ENCODE peak calls at places on chromosome 18, in six cellular contexts. W is HFFc6; A is central memory CD8-positive, alpha-beta T cell; R is Ammon's horn; E is PC-9; B is KBM-7. S is an unnamed sample.

GRCh38 chr18:48931680-48932461 is 18.9 kb downstream of the SMAD7 start:
- DNase-seq in W (no peak), A (no peak), R (no peak), E (no peak), B (no peak), S (no peak)

GRCh38 chr18:40159141-40160017 is 1795.7 kb upstream of the PIK3C3 start:
- DNase-seq in W (peak), A (no peak), R (peak), E (no peak), B (peak), S (peak)

GRCh38 chr18:44683566-44683965 is 2.9 kb downstream of the SETBP1 start:
- DNase-seq in W (no peak), A (no peak), R (no peak), E (no peak), B (no peak), S (no peak)

GRCh38 chr18:8254664-8255063 is 354.6 kb upstream of the RAB12 start:
- DNase-seq in W (no peak), A (no peak), R (no peak), E (no peak), B (no peak), S (no peak)

GRCh38 chr18:63681449-63682381 is 20.0 kb upstream of the SERPINB3 start:
- DNase-seq in W (no peak), A (no peak), R (no peak), E (no peak), B (no peak), S (no peak)

GRCh38 chr18:70620837-70621612 is 332.2 kb downstream of the SOCS6 start:
- DNase-seq in W (no peak), A (no peak), R (no peak), E (no peak), B (no peak), S (no peak)

GRCh38 chr18:58867281-58867961 is 2.7 kb downstream of the ZNF532 start:
- DNase-seq in W (no peak), A (no peak), R (no peak), E (no peak), B (no peak), S (no peak)

GRCh38 chr18:13566941-13567762 is 159.2 kb downstream of the FAM210A start:
- DNase-seq in W (no peak), A (no peak), R (peak), E (no peak), B (peak), S (no peak)

GRCh38 chr18:32707153-32707552 is 65.7 kb downstream of the KLHL14 start:
- DNase-seq in W (no peak), A (no peak), R (no peak), E (no peak), B (no peak), S (no peak)

GRCh38 chr18:60554961-60555360 is 182.4 kb upstream of the MC4R start:
- DNase-seq in W (no peak), A (no peak), R (no peak), E (no peak), B (no peak), S (no peak)

GRCh38 chr18:54127759-54128378 is 96.6 kb downstream of the MBD2 start:
- DNase-seq in W (peak), A (no peak), R (peak), E (no peak), B (peak), S (peak)